ENCODE peak calls at places on chromosomes 11 and 22, in five cellular contexts. M is effector memory CD8-positive, alpha-beta T cell; R is WTC11; F is OCI-LY7; H is C1 segment of cervical spinal cord. N is an unnamed sample.

GRCh38 chr22:31039393-31039792 is 41.7 kb upstream of the SMTN start:
- DNase-seq in R (no peak), M (no peak), H (no peak), F (no peak), N (no peak)

GRCh38 chr11:12079726-12080556 is 30.4 kb upstream of the MICAL2 start:
- DNase-seq in H (no peak), R (peak; percentile 20), M (no peak), F (no peak), N (no peak)

GRCh38 chr11:64654958-64655541 is 64.0 kb downstream of the SLC22A12 start:
- DNase-seq in M (no peak), F (peak; percentile 65), R (no peak), H (no peak), N (peak; percentile 83)

GRCh38 chr11:134576286-134576685 is 164.2 kb upstream of the B3GAT1 start:
- DNase-seq in M (no peak), H (no peak), F (no peak), R (no peak), N (no peak)

GRCh38 chr22:47453049-47453448 is 690.6 kb downstream of the TBC1D22A start:
- DNase-seq in R (no peak), F (no peak), M (no peak), H (no peak), N (no peak)

GRCh38 chr11:118883368-118884071 is at the start of gene CXCR5:
- DNase-seq in R (no peak), M (no peak), F (peak; percentile 89), H (no peak), N (no peak)

GRCh38 chr11:48307760-48308386 is 1.9 kb downstream of the OR4S1 start:
- DNase-seq in R (peak; percentile 62), F (peak; percentile 70), H (no peak), M (peak; percentile 55), N (peak; percentile 74)

GRCh38 chr11:2507945-2508749 is 63.3 kb downstream of the KCNQ1 start:
- DNase-seq in H (no peak), R (no peak), M (no peak), F (no peak), N (no peak)

GRCh38 chr22:50261615-50262459 is at the start of gene MAPK12:
- DNase-seq in F (peak; percentile 83), R (peak; percentile 72), M (no peak), H (no peak), N (no peak)

GRCh38 chr11:19676508-19677379 is 35.9 kb upstream of the NAV2 start:
- DNase-seq in H (peak; percentile 22), R (no peak), M (no peak), F (no peak), N (no peak)

GRCh38 chr11:6687876-6688275 is 4.7 kb upstream of the MRPL17 start:
- DNase-seq in M (no peak), F (no peak), R (no peak), H (no peak), N (no peak)

GRCh38 chr22:35445933-35446332 is 46.0 kb downstream of the MCM5 start:
- DNase-seq in R (no peak), F (no peak), H (no peak), M (no peak), N (no peak)

GRCh38 chr11:114059278-114059983 is at the start of gene ZBTB16:
- DNase-seq in R (peak; percentile 79), M (peak; percentile 65), F (no peak), H (peak; percentile 21), N (peak; percentile 54)

GRCh38 chr11:64381350-64381749 is 22.4 kb downstream of the RPS6KA4 start:
- DNase-seq in H (no peak), F (no peak), M (no peak), R (no peak), N (no peak)

GRCh38 chr11:102184269-102184987 is 74.2 kb downstream of the YAP1 start:
- DNase-seq in R (no peak), M (no peak), H (no peak), F (no peak), N (no peak)

GRCh38 chr11:77223797-77224196 is 77.7 kb downstream of the GDPD4 start:
- DNase-seq in F (no peak), H (no peak), M (no peak), R (no peak), N (no peak)

GRCh38 chr22:44550666-44551491 is 52.8 kb upstream of the RTL6 start:
- DNase-seq in H (no peak), R (no peak), F (no peak), M (no peak), N (peak; percentile 8)

GRCh38 chr22:41621911-41622179 is 750 bp downstream of the XRCC6 start:
- DNase-seq in F (no peak), R (no peak), M (no peak), H (no peak), N (no peak)

GRCh38 chr11:102111787-102112653 is 1.8 kb downstream of the YAP1 start:
- DNase-seq in F (no peak), M (no peak), H (no peak), R (no peak), N (no peak)

GRCh38 chr11:1197431-1197885 is 25.4 kb upstream of the MUC5B start:
- DNase-seq in F (no peak), R (peak; percentile 11), H (no peak), M (no peak), N (no peak)

GRCh38 chr22:50728523-50728931 is 9.5 kb upstream of the ACR start:
- DNase-seq in M (no peak), H (no peak), F (no peak), R (peak; percentile 6), N (no peak)

GRCh38 chr11:28606930-28607329 is 498.7 kb downstream of the METTL15 start:
- DNase-seq in H (no peak), M (no peak), F (no peak), R (peak; percentile 28), N (no peak)

GRCh38 chr11:66414120-66414934 is 6.5 kb upstream of the NPAS4 start:
- DNase-seq in M (no peak), R (peak; percentile 33), F (no peak), H (no peak), N (no peak)

GRCh38 chr11:33329705-33330329 is 72.6 kb downstream of the HIPK3 start:
- DNase-seq in F (peak; percentile 72), R (peak; percentile 25), H (no peak), M (peak; percentile 25), N (peak; percentile 51)

GRCh38 chr11:58227956-58228615 is 632 bp downstream of the OR10Q1 start:
- DNase-seq in H (no peak), M (no peak), R (no peak), F (no peak), N (no peak)

GRCh38 chr11:74866557-74866956 is 82.3 kb downstream of the XRRA1 start:
- DNase-seq in R (no peak), M (no peak), H (no peak), F (peak; percentile 11), N (peak; percentile 21)

GRCh38 chr11:2825261-2825885 is 60.2 kb downstream of the CDKN1C start:
- DNase-seq in H (no peak), F (no peak), M (no peak), R (no peak), N (peak; percentile 24)

GRCh38 chr11:21866781-21867180 is 326.1 kb upstream of the ANO5 start:
- DNase-seq in R (no peak), H (no peak), F (no peak), M (no peak), N (no peak)

GRCh38 chr11:63614136-63614664 is at the start of gene PLAAT3:
- DNase-seq in H (no peak), F (no peak), M (peak; percentile 33), R (peak; percentile 76), N (no peak)

GRCh38 chr11:80443177-80443576 is 1002.3 kb upstream of the TENM4 start:
- DNase-seq in R (no peak), H (no peak), M (no peak), F (no peak), N (no peak)

GRCh38 chr22:48053973-48054372 is 1291.5 kb downstream of the TBC1D22A start:
- DNase-seq in F (no peak), H (no peak), M (no peak), R (no peak), N (no peak)

GRCh38 chr22:24460418-24461089 is 33.2 kb downstream of the ADORA2A start:
- DNase-seq in H (no peak), M (no peak), F (no peak), R (no peak), N (no peak)

GRCh38 chr22:30357650-30358215 is 926 bp downstream of the CCDC157 start:
- DNase-seq in F (no peak), R (no peak), H (no peak), M (no peak), N (no peak)

GRCh38 chr11:75821202-75821601 is 6.2 kb downstream of the UVRAG start:
- DNase-seq in R (no peak), F (no peak), H (no peak), M (no peak), N (no peak)

GRCh38 chr22:23910496-23911190 is 16.5 kb downstream of the MIF start:
- DNase-seq in H (no peak), F (no peak), M (no peak), R (no peak), N (no peak)

N was measured in KBM-7.